ENCODE peak calls at places on chromosomes 12 and 14, in seven cellular contexts. V is activated CD8-positive, alpha-beta memory T cell treated with anti-CD3 and anti-CD28 coated beads for 1 hour; A is activated CD4-positive, CD25-positive, alpha-beta regulatory T cell treated with anti-CD3 and anti-CD28 coated beads, Interleukin-2, amount 50 U/mL, for 16 hours; H is SK-MEL-5; N is mucosa of gallbladder; Y is stimulated activated CD4-positive, alpha-beta T cell treated with anti-CD3 and anti-CD28 coated beads, Interleukin-1b, Interleukin-23, amount 100 ng/mL, for 24 hours; K is WTC11. M is an unnamed sample.

GRCh38 chr14:22597265-22597664 is 835 bp upstream of the ABHD4 start:
- DNase-seq in N (no peak), V (no peak), K (no peak), Y (no peak), A (no peak), H (no peak), M (no peak)

GRCh38 chr14:24920265-24921080 is 129.5 kb downstream of the STXBP6 start:
- DNase-seq in K (no peak), V (no peak), A (no peak), N (no peak), H (no peak), Y (no peak), M (no peak)

GRCh38 chr12:62260733-62261683 is 804 bp downstream of the USP15 start:
- DNase-seq in Y (peak), N (peak), K (no peak), A (peak), H (peak), V (peak), M (no peak)

GRCh38 chr12:108701779-108702435 is 29.4 kb downstream of the CORO1C start:
- DNase-seq in V (no peak), H (no peak), A (no peak), Y (no peak), K (no peak), N (no peak), M (no peak)

GRCh38 chr12:49060237-49061156 is at the start of gene KMT2D:
- DNase-seq in H (peak), N (peak), A (peak), K (peak), V (peak), Y (peak), M (peak)

GRCh38 chr12:90027041-90027440 is 318.4 kb upstream of the ATP2B1 start:
- DNase-seq in Y (no peak), A (no peak), K (no peak), H (no peak), N (no peak), V (no peak), M (no peak)

GRCh38 chr12:110224379-110225304 is 56.4 kb upstream of the ATP2A2 start:
- DNase-seq in H (peak), Y (no peak), N (no peak), K (no peak), A (no peak), V (no peak), M (no peak)

GRCh38 chr14:55710506-55711041 is 130.6 kb downstream of the KTN1 start:
- DNase-seq in V (no peak), Y (no peak), N (no peak), H (no peak), A (no peak), K (no peak), M (no peak)

GRCh38 chr12:40226652-40227051 is 1.9 kb downstream of the LRRK2 start:
- DNase-seq in V (no peak), N (peak), K (no peak), A (no peak), H (peak), Y (no peak), M (no peak)

GRCh38 chr14:30874999-30875787 is 834 bp downstream of the COCH start:
- DNase-seq in K (peak), A (no peak), Y (no peak), V (no peak), H (no peak), N (no peak), M (no peak)

GRCh38 chr12:111444706-111445310 is 39.1 kb downstream of the SH2B3 start:
- DNase-seq in Y (peak), H (no peak), V (no peak), N (peak), A (peak), K (no peak), M (no peak)

GRCh38 chr14:104309657-104310369 is 171.4 kb downstream of the KIF26A start:
- DNase-seq in K (no peak), Y (no peak), A (no peak), V (no peak), H (no peak), N (no peak), M (no peak)

GRCh38 chr14:58082011-58082410 is 70.0 kb downstream of the ARMH4 start:
- DNase-seq in K (no peak), N (no peak), H (no peak), Y (no peak), A (no peak), V (no peak), M (no peak)

GRCh38 chr12:6226002-6226700 is 26.0 kb downstream of the CD9 start:
- DNase-seq in V (no peak), Y (no peak), H (no peak), N (peak), K (no peak), A (no peak), M (no peak)

GRCh38 chr12:124921200-124922008 is 7.0 kb upstream of the UBC start:
- DNase-seq in H (peak), Y (peak), A (no peak), K (peak), N (no peak), V (no peak), M (no peak)

GRCh38 chr14:24422261-24422660 is 7.2 kb downstream of the CBLN3 start:
- DNase-seq in N (no peak), H (no peak), A (no peak), V (no peak), Y (no peak), K (no peak), M (no peak)

GRCh38 chr12:110937104-110937641 is 16.8 kb upstream of the MYL2 start:
- DNase-seq in V (peak), H (peak), K (peak), N (peak), Y (peak), A (peak), M (peak)

GRCh38 chr14:68797180-68797670 is 4.4 kb upstream of the ZFP36L1 start:
- DNase-seq in K (peak), A (no peak), V (no peak), N (no peak), Y (no peak), H (no peak), M (no peak)

M was measured in NCI-H1930.